ENCODE peak calls at places on chromosomes 1 and 21, in six cellular contexts. J is K562, L is GM12891, Y is HepG2, I is H1, O is GM12878. B is an unnamed sample.

GRCh38 chr1:25107643-25108010 is 124.7 kb downstream of the SYF2 start:
- DNase-seq in J (no peak), L (no peak), Y (no peak), I (no peak), O (no peak), B (no peak)

GRCh38 chr1:10841059-10841458 is 44.6 kb upstream of the CASZ1 start:
- DNase-seq in J (no peak), L (no peak), Y (no peak), I (no peak), O (no peak), B (no peak)

GRCh38 chr1:51484591-51484990 is 34.5 kb downstream of the EPS15 start:
- DNase-seq in J (no peak), L (no peak), Y (no peak), I (no peak), O (no peak), B (no peak)

GRCh38 chr1:77370161-77370560 is 88.3 kb downstream of the AK5 start:
- DNase-seq in J (no peak), L (no peak), Y (no peak), I (no peak), O (no peak), B (no peak)

GRCh38 chr1:170790651-170791071 is 126.7 kb downstream of the PRRX1 start:
- DNase-seq in J (no peak), L (no peak), Y (no peak), I (no peak), O (no peak), B (no peak)

GRCh38 chr1:214058071-214058470 is 70.3 kb downstream of the PROX1 start:
- DNase-seq in J (no peak), L (no peak), Y (no peak), I (no peak), O (no peak), B (no peak)

GRCh38 chr1:93669369-93669768 is 12.3 kb downstream of the BCAR3 start:
- DNase-seq in J (no peak), L (no peak), Y (no peak), I (no peak), O (no peak), B (no peak)

GRCh38 chr1:119080586-119080985 is 59.9 kb downstream of the WARS2 start:
- DNase-seq in J (no peak), L (no peak), Y (no peak), I (peak), O (no peak), B (no peak)

GRCh38 chr1:193520472-193520871 is 334.1 kb upstream of the B3GALT2 start:
- DNase-seq in J (no peak), L (no peak), Y (no peak), I (no peak), O (no peak), B (no peak)

GRCh38 chr21:44583800-44584147 is 3.4 kb upstream of the KRTAP10-5 start:
- DNase-seq in J (no peak), L (no peak), Y (no peak), I (no peak), O (no peak), B (no peak)

GRCh38 chr1:200811704-200812103 is 61.1 kb upstream of the GPR25 start:
- DNase-seq in J (no peak), L (no peak), Y (no peak), I (no peak), O (no peak), B (no peak)

GRCh38 chr1:56063461-56063860 is 515.9 kb downstream of the PLPP3 start:
- DNase-seq in J (no peak), L (no peak), Y (no peak), I (no peak), O (no peak), B (no peak)

GRCh38 chr1:205285391-205286101 is 36.0 kb downstream of the NUAK2 start:
- DNase-seq in J (no peak), L (no peak), Y (no peak), I (no peak), O (peak), B (peak)

GRCh38 chr1:161188381-161188780 is 10.5 kb downstream of the ADAMTS4 start:
- DNase-seq in J (no peak), L (no peak), Y (no peak), I (no peak), O (no peak), B (no peak)

GRCh38 chr21:45471229-45472052 is 66.5 kb downstream of the COL18A1 start:
- DNase-seq in J (no peak), L (no peak), Y (peak), I (no peak), O (no peak), B (no peak)

GRCh38 chr1:62395291-62395690 is 41.6 kb upstream of the USP1 start:
- DNase-seq in J (no peak), L (no peak), Y (no peak), I (no peak), O (no peak), B (no peak)

GRCh38 chr1:206923009-206923960 is 1.5 kb upstream of the FCMR start:
- DNase-seq in J (no peak), L (no peak), Y (no peak), I (no peak), O (peak), B (peak)

GRCh38 chr21:16193758-16194606 is 464.2 kb downstream of the USP25 start:
- DNase-seq in J (no peak), L (no peak), Y (no peak), I (peak), O (no peak), B (no peak)

GRCh38 chr1:200180821-200181220 is 153.3 kb downstream of the NR5A2 start:
- DNase-seq in J (no peak), L (no peak), Y (no peak), I (no peak), O (no peak), B (no peak)

GRCh38 chr1:2128189-2128901 is 66.2 kb downstream of the FAAP20 start:
- DNase-seq in J (no peak), L (no peak), Y (no peak), I (no peak), O (no peak), B (no peak)

GRCh38 chr1:61076728-61077675 is 5.4 kb upstream of the NFIA start:
- DNase-seq in J (peak), L (no peak), Y (peak), I (peak), O (peak), B (no peak)

GRCh38 chr1:180623579-180624347 is 8.1 kb upstream of the XPR1 start:
- DNase-seq in J (no peak), L (no peak), Y (no peak), I (peak), O (no peak), B (no peak)

GRCh38 chr1:30774550-30775432 is 17.2 kb upstream of the LAPTM5 start:
- DNase-seq in J (no peak), L (no peak), Y (no peak), I (no peak), O (no peak), B (no peak)

GRCh38 chr1:167442854-167443565 is 75.3 kb downstream of the CD247 start:
- DNase-seq in J (peak), L (no peak), Y (no peak), I (no peak), O (no peak), B (no peak)

GRCh38 chr1:209805875-209806760 is at the start of gene IRF6:
- DNase-seq in J (peak), L (peak), Y (no peak), I (peak), O (no peak), B (peak)

GRCh38 chr1:35597870-35598269 is 24.8 kb downstream of the TFAP2E start:
- DNase-seq in J (no peak), L (no peak), Y (no peak), I (no peak), O (no peak), B (no peak)

GRCh38 chr1:14599173-14599754 is 779 bp downstream of the KAZN start:
- DNase-seq in J (no peak), L (peak), Y (no peak), I (no peak), O (no peak), B (peak)

GRCh38 chr1:175005085-175005783 is 5.5 kb downstream of the CACYBP start:
- DNase-seq in J (no peak), L (no peak), Y (no peak), I (no peak), O (no peak), B (no peak)

GRCh38 chr21:34078915-34079314 is 5.5 kb downstream of the MRPS6 start:
- DNase-seq in J (no peak), L (no peak), Y (no peak), I (no peak), O (no peak), B (no peak)

GRCh38 chr1:175216444-175216843 is 23.9 kb upstream of the KIAA0040 start:
- DNase-seq in J (no peak), L (no peak), Y (no peak), I (no peak), O (no peak), B (no peak)

GRCh38 chr1:184861755-184862336 is 107.2 kb upstream of the EDEM3 start:
- DNase-seq in J (no peak), L (no peak), Y (peak), I (no peak), O (no peak), B (no peak)
- TF ChIP-seq TAF1 in J (no peak), L (no peak), Y (no peak), I (no peak), O (no peak), B (no peak)

DNA sequence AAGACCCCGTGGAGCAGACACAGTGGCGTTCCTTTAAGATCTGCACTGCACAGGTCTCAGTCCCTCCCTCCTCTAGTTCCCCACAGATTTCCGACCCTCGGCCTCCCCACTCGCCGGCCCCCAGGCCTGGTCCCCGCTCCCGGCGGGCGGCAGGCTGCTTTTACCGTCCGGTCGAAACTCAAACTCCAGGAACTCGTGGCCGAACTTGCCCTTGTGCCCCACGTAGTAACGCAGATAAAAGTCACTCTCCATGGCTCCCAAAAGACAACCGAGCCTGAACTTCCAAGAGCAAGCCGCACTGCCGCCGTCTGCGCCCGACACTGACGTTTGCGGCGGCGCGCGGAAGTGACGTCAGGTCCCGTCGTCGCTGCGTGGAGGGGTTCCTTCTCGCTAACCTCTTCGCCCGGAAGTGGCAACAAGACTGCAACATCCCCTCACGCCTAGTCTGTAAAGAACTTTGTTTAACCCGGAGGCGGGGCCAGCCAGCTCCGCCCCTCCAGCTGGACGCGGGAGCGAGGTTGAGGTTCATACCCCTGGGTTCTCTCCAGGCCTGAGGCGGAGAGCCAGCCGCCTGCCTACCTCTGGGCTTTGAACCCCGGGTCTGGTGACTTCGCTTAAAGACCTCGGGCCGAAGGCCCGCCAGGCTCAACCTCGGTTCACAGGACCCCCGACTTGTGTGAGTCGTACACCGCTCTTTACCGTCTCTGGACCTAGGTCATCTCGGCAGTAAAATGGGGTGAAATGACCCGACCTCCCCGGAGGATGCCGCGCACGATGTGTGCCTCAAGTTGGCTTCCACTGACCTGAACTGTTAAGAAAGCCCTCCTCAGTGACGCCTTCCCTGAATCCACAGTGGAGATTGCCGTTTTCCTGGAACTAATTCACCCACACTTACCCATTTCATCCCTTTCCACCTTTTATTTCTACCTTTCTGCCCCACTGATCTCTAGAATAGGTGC is at the start of gene MAGOH:
- DNase-seq in J (peak), L (peak), Y (peak), I (peak), O (peak), B (peak)
- TF ChIP-seq POLR2A in J (peak), L (peak), Y (peak), I (peak), O (peak), B (peak)

DNA sequence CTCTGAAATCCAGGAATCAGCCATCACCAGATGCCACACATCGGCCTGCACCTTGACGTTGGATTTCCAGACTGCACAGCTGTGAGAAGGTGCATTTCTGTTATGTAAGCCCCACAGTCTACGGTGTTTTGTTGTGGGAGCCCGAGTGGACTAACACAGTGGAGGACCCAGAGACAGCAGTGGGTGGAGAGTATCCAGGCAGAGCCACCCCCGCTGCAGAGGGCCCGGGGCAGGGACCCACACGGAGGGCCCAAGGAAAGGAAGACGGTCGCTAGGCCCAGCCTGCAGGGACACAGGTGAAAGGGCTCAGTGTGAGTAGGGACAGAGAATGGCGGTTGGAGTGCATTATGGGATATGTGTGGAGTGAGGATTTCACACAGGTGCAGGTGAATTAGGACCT is 288.3 kb upstream of the AJAP1 start:
- DNase-seq in J (no peak), L (no peak), Y (no peak), I (no peak), O (no peak), B (no peak)
- TF ChIP-seq TAF1 in J (no peak), L (no peak), Y (no peak), I (no peak), O (no peak), B (no peak)

GRCh38 chr1:117605164-117605810 is 561 bp upstream of the TENT5C start:
- DNase-seq in J (no peak), L (no peak), Y (peak), I (no peak), O (no peak), B (peak)
- TF ChIP-seq POLR2A in J (no peak), L (no peak), Y (no peak), I (no peak), O (no peak), B (no peak)